ENCODE peak calls at places on chromosomes 4 and X, in eight cellular contexts. N, T, Z, J, K, V, C and U are unnamed samples. For H3K36me3, the result is how much of the 10 kb centered on the place peaks cover.

GRCh38 chrX:16577483-16578029 is 72.4 kb upstream of the S100G start:
- DNase-seq in C (no peak), J (no peak), T (no peak), N (no peak), Z (no peak), K (no peak), V (peak), U (no peak)

GRCh38 chr4:53507671-53508286 is 83.5 kb downstream of the LNX1 start:
- DNase-seq in J (no peak), T (no peak), Z (peak), C (no peak), N (peak), V (no peak), K (no peak), U (no peak)

GRCh38 chr4:78784255-78784654 is 8.1 kb downstream of the BMP2K start:
- DNase-seq in N (no peak), C (no peak), J (peak), Z (peak), T (no peak), V (no peak), K (no peak), U (no peak)

GRCh38 chrX:129779086-129779672 is 570 bp upstream of the SASH3 start:
- DNase-seq in C (no peak), N (no peak), T (no peak), K (no peak), V (peak), J (no peak), Z (no peak), U (no peak)

GRCh38 chr4:87947381-87948160 is 27.9 kb upstream of the SPP1 start:
- DNase-seq in V (no peak), N (no peak), T (no peak), J (no peak), C (no peak), Z (no peak), K (no peak), U (no peak)

GRCh38 chr4:172143605-172144314 is 330.6 kb downstream of the GALNTL6 start:
- DNase-seq in J (peak), Z (no peak), N (no peak), C (no peak), T (no peak), V (no peak), K (no peak), U (no peak)

GRCh38 chrX:97691901-97692455 is 808.3 kb downstream of the RPA4 start:
- DNase-seq in J (no peak), C (no peak), K (no peak), Z (no peak), T (no peak), V (no peak), N (no peak), U (no peak)

GRCh38 chrX:107684956-107685385 is 56.7 kb downstream of the PRPS1 start:
- DNase-seq in Z (no peak), V (peak), K (peak), J (no peak), C (no peak), T (peak), N (peak), U (peak)

GRCh38 chrX:24184018-24184417 is 34.5 kb downstream of the ZFX start:
- DNase-seq in V (no peak), T (no peak), N (no peak), K (no peak), Z (peak), J (no peak), C (no peak), U (no peak)

GRCh38 chr4:56132835-56133234 is 184.1 kb downstream of the CEP135 start:
- DNase-seq in C (no peak), T (no peak), K (no peak), J (no peak), N (no peak), Z (no peak), V (no peak), U (no peak)

GRCh38 chr4:168021666-168022065 is 70.7 kb upstream of the ANXA10 start:
- DNase-seq in J (no peak), Z (no peak), V (no peak), K (no peak), T (no peak), C (no peak), N (no peak), U (no peak)

GRCh38 chr4:160353548-160353947 is 1250.7 kb downstream of the RAPGEF2 start:
- DNase-seq in T (no peak), N (no peak), V (no peak), J (no peak), C (no peak), K (no peak), Z (no peak), U (no peak)

GRCh38 chr4:117421706-117422105 is 336.3 kb upstream of the TRAM1L1 start:
- DNase-seq in V (no peak), Z (no peak), N (no peak), J (no peak), C (no peak), T (no peak), K (no peak), U (no peak)

GRCh38 chrX:20067709-20068315 is 48.9 kb downstream of the MAP7D2 start:
- DNase-seq in C (peak), K (peak), T (peak), V (peak), Z (peak), N (peak), J (peak), U (no peak)

GRCh38 chr4:59664771-59665170 is 1535.4 kb upstream of the ADGRL3 start:
- DNase-seq in Z (no peak), V (no peak), K (no peak), J (no peak), N (no peak), C (no peak), T (no peak), U (no peak)

GRCh38 chr4:575281-576141 is 584 bp downstream of the TMEM271 start:
- DNase-seq in T (no peak), C (no peak), N (peak), K (peak), V (peak), Z (peak), J (peak), U (peak)

GRCh38 chr4:76681996-76682395 is 215.9 kb downstream of the SOWAHB start:
- DNase-seq in K (no peak), Z (no peak), C (no peak), V (no peak), T (no peak), N (no peak), J (no peak), U (no peak)

GRCh38 chrX:54452920-54453319 is 12.7 kb downstream of the TSR2 start:
- DNase-seq in C (no peak), T (no peak), N (no peak), Z (peak), J (peak), K (no peak), V (peak), U (peak)

GRCh38 chr4:107044170-107044569 is 8.1 kb upstream of the DKK2 start:
- DNase-seq in N (no peak), C (no peak), J (peak), K (no peak), T (no peak), V (peak), Z (peak), U (no peak)

GRCh38 chr4:174490356-174490969 is 31.8 kb downstream of the HPGD start:
- DNase-seq in T (no peak), K (no peak), J (peak), Z (peak), V (no peak), C (no peak), N (no peak), U (no peak)

GRCh38 chr4:94673961-94674360 is 83.8 kb upstream of the BMPR1B start:
- DNase-seq in Z (no peak), T (no peak), K (no peak), N (no peak), V (no peak), J (no peak), C (no peak), U (no peak)

GRCh38 chr4:99067617-99068016 is 21.0 kb downstream of the ADH5 start:
- DNase-seq in K (no peak), J (no peak), T (no peak), C (no peak), N (no peak), V (no peak), Z (no peak), U (no peak)
- H3K36me3 ChIP-seq in K (under half), J (half or more), T (under half), C (under half), N (under half), V (under half), Z (under half), U (under half)

GRCh38 chr4:67632492-67632891 is 68.5 kb downstream of the UBA6 start:
- DNase-seq in N (no peak), V (no peak), C (no peak), J (no peak), K (no peak), T (no peak), Z (no peak), U (no peak)

GRCh38 chr4:67638157-67638556 is 62.8 kb downstream of the UBA6 start:
- DNase-seq in T (no peak), K (no peak), N (no peak), V (peak), C (no peak), J (no peak), Z (no peak), U (no peak)

GRCh38 chr4:67635331-67635730 is 65.6 kb downstream of the UBA6 start:
- DNase-seq in V (no peak), C (no peak), J (no peak), T (no peak), N (no peak), Z (no peak), K (no peak), U (no peak)

DNA sequence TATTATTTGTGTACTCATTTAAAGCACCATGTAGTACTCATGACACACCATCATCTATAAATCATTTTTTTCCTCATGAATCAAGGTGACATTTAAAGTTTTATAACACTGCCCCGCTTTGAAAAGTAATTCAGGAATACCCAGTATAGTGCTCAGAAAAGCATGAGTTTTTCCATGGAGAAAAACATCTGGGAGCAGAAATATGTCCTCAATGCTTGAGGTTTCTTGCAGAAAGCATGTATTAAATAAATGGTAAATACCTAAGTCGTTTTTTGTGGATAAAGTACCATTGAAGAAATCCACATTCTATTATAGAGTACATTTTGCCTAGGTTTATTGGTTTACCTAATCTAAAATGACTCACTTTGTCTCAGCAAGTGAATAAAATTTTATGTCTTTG is 66.2 kb downstream of the UBA6 start:
- DNase-seq in N (no peak), T (no peak), Z (no peak), V (no peak), K (no peak), J (no peak), C (no peak), U (no peak)
- H3K36me3 ChIP-seq in N (half or more), T (under half), Z (half or more), V (half or more), K (under half), J (half or more), C (under half), U (under half)

DNA sequence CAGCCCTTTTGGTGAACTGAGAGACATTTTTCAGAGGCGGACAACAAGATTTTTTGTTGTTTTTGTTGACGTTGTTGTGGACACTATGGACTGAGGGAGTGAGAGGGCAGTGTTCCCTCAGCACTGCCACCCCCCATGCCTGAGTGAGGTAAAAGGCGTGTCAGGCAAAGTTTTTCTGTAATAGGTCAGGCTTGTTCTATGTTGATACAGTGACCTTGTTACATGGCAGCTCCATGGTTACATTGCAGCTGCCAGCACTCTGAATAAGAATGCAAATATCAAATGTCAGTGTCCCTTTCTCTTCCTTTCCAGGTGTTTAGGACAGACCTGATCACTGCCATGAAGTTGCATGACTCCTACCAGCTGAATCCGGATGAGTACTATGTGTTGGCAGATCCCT is 36.6 kb downstream of the JADE1 start:
- DNase-seq in Z (no peak), J (no peak), C (no peak), T (no peak), K (no peak), V (peak), N (no peak), U (no peak)
- H3K36me3 ChIP-seq in Z (half or more), J (half or more), C (under half), T (under half), K (under half), V (half or more), N (half or more), U (half or more)

GRCh38 chr4:108107116-108107515 is 61.6 kb downstream of the LEF1 start:
- DNase-seq in Z (no peak), K (no peak), T (no peak), C (no peak), N (no peak), V (no peak), J (no peak), U (no peak)

GRCh38 chr4:108106186-108106585 is 62.5 kb downstream of the LEF1 start:
- DNase-seq in N (no peak), K (no peak), T (no peak), J (no peak), C (no peak), Z (no peak), V (no peak), U (no peak)

GRCh38 chr4:108099838-108100237 is 68.9 kb downstream of the LEF1 start:
- DNase-seq in J (no peak), V (no peak), K (no peak), N (no peak), T (no peak), C (no peak), Z (no peak), U (no peak)

GRCh38 chr4:108100827-108101226 is 67.9 kb downstream of the LEF1 start:
- DNase-seq in N (no peak), T (no peak), V (no peak), C (no peak), Z (no peak), J (no peak), K (no peak), U (no peak)

GRCh38 chr4:108103096-108103495 is 65.6 kb downstream of the LEF1 start:
- DNase-seq in V (no peak), T (no peak), N (no peak), J (no peak), K (no peak), C (no peak), Z (no peak), U (no peak)
- H3K36me3 ChIP-seq in V (under half), T (under half), N (under half), J (under half), K (under half), C (under half), Z (under half), U (under half)

GRCh38 chr4:73090738-73091137 is 21.2 kb upstream of the COX18 start:
- DNase-seq in K (no peak), Z (no peak), J (no peak), N (no peak), V (no peak), C (no peak), T (no peak), U (no peak)

GRCh38 chr4:73087871-73088270 is 18.4 kb upstream of the COX18 start:
- DNase-seq in V (no peak), N (no peak), K (no peak), T (no peak), C (no peak), J (no peak), Z (no peak), U (no peak)

GRCh38 chr4:73098713-73099112 is 29.2 kb upstream of the COX18 start:
- DNase-seq in C (no peak), Z (no peak), V (no peak), K (no peak), J (no peak), N (no peak), T (no peak), U (no peak)

GRCh38 chr4:73092868-73093267 is 23.4 kb upstream of the COX18 start:
- DNase-seq in T (no peak), J (no peak), N (no peak), Z (no peak), V (no peak), K (no peak), C (no peak), U (no peak)
- H3K36me3 ChIP-seq in T (under half), J (half or more), N (half or more), Z (half or more), V (half or more), K (under half), C (under half), U (under half)

DNA sequence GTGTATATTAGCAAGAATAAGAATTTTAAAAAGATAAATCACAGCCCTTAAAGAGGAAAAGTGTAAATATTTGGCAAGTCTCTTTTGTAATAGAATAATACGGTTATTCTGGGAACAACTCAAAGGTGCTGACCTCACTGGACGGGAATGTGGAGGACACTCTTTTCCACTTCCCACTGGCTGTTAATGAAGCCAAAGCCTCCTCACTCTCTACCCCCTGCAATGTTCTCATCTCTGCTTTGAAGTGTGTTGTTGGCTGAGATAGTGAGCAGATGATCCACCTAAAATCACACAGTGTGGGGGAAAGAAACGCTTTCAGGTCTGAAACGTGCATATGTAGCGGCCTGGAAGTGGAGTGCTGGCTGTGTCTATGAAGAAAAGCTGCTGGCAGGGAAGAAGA is 49.1 kb downstream of the SEL1L3 start:
- DNase-seq in K (peak), V (peak), Z (peak), T (no peak), J (peak), N (no peak), C (no peak), U (no peak)
- H3K36me3 ChIP-seq in K (under half), V (under half), Z (under half), T (under half), J (under half), N (under half), C (under half), U (under half)

DNA sequence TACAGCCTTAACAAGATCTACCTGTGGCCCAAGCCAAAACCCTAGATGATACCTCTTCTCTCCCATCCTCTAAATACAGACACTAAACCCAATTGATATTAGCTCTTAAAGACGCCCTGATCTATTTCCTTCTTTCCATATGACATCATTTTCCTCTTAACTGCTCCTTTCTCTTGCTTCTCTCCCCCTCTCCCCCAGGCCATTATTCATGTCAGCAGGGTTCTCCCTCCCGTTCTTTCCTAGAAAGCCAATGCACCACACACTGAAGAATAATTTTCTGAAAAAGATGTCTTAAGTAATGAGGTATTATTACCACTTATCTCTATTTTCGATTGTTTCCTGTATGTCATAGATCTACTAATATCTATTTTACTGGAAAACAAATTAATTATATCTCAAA is 9.7 kb upstream of the ING2 start:
- DNase-seq in V (no peak), J (no peak), Z (no peak), T (no peak), K (no peak), N (no peak), C (no peak), U (no peak)
- H3K36me3 ChIP-seq in V (under half), J (under half), Z (under half), T (under half), K (under half), N (under half), C (under half), U (under half)

GRCh38 chr4:51874551-51874950 is 31.6 kb downstream of the DCUN1D4 start:
- DNase-seq in N (no peak), K (no peak), Z (no peak), V (no peak), J (no peak), T (no peak), C (no peak), U (no peak)
- H3K36me3 ChIP-seq in N (half or more), K (under half), Z (half or more), V (half or more), J (half or more), T (under half), C (under half), U (under half)